ENCODE peak calls at places on chromosomes 16 and 17, in ten cellular contexts. S, N, D, Z, Y, X, M, H, V and C are unnamed samples.

GRCh38 chr17:49741009-49741691 is 22.8 kb downstream of the FAM117A start:
- DNase-seq in D (no peak), H (peak), N (no peak), X (no peak), S (no peak), V (no peak), Z (no peak), M (no peak), Y (no peak), C (no peak)

GRCh38 chr17:81735181-81736102 is 23.4 kb downstream of the SLC25A10 start:
- DNase-seq in N (no peak), Z (no peak), V (no peak), X (peak), M (no peak), Y (peak), H (peak), D (no peak), S (no peak), C (no peak)

GRCh38 chr17:30243568-30243967 is 8.1 kb upstream of the SLC6A4 start:
- DNase-seq in S (no peak), Z (no peak), N (no peak), X (no peak), H (no peak), D (peak), M (no peak), V (no peak), Y (no peak), C (no peak)

GRCh38 chr17:42992872-42993271 is 5.3 kb upstream of the RPL27 start:
- DNase-seq in Z (no peak), H (no peak), V (no peak), D (no peak), N (no peak), X (no peak), S (no peak), M (no peak), Y (no peak), C (no peak)

GRCh38 chr17:62704381-62704971 is 77.0 kb downstream of the MRC2 start:
- DNase-seq in V (no peak), Y (peak), S (peak), X (no peak), Z (no peak), M (no peak), H (peak), D (no peak), N (no peak), C (peak)

GRCh38 chr16:5412721-5413120 is 315.1 kb upstream of the EEF2KMT start:
- DNase-seq in H (no peak), Z (no peak), N (no peak), S (no peak), M (no peak), D (no peak), V (no peak), X (no peak), Y (peak), C (no peak)

GRCh38 chr17:27502526-27503324 is 46.5 kb downstream of the KSR1 start:
- DNase-seq in H (peak), S (no peak), N (no peak), Z (no peak), X (no peak), D (no peak), Y (no peak), M (no peak), V (peak), C (no peak)

GRCh38 chr17:40827746-40828453 is 5.5 kb upstream of the KRT10 start:
- DNase-seq in M (no peak), V (no peak), X (peak), D (no peak), S (no peak), N (peak), Y (no peak), H (no peak), Z (no peak), C (no peak)

GRCh38 chr16:49620158-49620867 is 235.6 kb downstream of the ZNF423 start:
- DNase-seq in Y (peak), Z (no peak), V (no peak), D (peak), S (peak), N (peak), M (peak), X (peak), H (peak), C (no peak)

GRCh38 chr16:46830417-46830901 is 521 bp downstream of the C16orf87 start:
- DNase-seq in H (peak), X (no peak), Z (peak), D (no peak), M (peak), S (peak), Y (no peak), V (no peak), N (no peak), C (no peak)

DNA sequence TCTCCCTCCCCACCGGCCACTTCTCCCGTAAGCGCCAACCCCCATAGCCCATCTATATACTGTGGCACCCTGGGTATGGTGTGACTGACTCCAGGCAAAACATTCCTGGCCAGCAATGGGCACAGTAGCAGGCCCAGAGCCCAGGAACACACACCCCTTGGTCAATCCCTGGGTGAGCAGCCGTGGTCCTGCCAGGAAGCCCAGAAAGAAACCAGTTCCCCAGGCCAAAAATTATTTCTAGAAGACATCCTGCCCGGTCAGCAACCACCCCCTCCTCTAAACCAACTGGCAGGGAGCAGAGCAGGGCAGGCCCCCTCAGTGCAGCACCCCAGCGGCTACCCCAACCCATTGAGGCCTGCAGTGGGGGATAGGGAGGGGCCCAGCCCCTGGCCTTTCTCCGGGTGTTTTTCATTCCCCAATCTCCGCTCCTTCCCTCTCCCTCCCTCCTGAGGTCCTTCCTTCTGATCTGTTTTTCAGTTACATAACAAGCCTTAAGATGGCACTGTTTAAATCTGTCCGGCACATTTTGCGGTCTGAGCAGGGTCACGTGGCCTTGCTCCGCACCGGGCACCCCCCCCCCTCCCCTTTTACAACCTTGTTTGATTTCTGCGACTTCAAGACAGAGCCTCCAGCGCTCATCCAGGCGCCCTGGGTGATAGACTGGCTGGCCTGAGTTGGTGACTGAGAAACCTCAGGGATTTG is 2.0 kb downstream of the NPTX1 start:
- DNase-seq in Y (peak), V (no peak), N (peak), M (no peak), H (peak), S (no peak), D (no peak), Z (peak), X (no peak), C (no peak)
- TF ChIP-seq CTCF in Y (no peak), V (peak), N (peak), M (no peak), H (no peak), S (no peak), D (no peak), Z (peak), X (no peak), C (peak)

GRCh38 chr17:29007456-29008455 is 1.9 kb upstream of the SEZ6 start:
- DNase-seq in V (no peak), H (peak), N (peak), Z (no peak), X (no peak), S (no peak), D (no peak), Y (no peak), M (no peak), C (no peak)
- TF ChIP-seq CTCF in V (no peak), H (no peak), N (no peak), Z (no peak), X (no peak), S (no peak), D (no peak), Y (no peak), M (no peak), C (no peak)

DNA sequence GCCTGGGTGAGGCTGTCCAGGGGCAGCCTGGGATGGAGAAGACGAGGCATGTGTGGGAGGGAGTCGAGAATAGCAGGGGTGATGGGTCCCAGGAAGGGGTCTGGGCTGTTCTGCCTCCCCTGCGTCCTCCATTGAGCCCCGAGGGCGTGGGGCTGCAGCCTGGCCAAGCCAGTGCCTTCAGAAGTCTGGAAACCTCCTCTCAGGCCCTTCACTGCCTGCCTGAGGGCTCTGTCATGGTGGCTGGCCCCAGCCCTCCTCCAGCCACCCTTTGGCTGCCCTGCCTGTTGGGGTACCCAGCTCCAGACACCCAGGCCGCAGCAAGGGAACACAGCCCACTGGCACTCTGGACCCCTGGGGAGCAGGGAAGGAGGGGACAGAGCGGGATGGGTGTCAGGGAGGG is 27.6 kb downstream of the ENGASE start:
- DNase-seq in M (no peak), N (no peak), H (no peak), Z (no peak), X (no peak), Y (no peak), V (no peak), D (no peak), S (no peak), C (no peak)
- TF ChIP-seq CTCF in M (no peak), N (no peak), H (no peak), Z (no peak), X (no peak), Y (no peak), V (no peak), D (no peak), S (no peak), C (no peak)

GRCh38 chr17:77332981-77333685 is 192.4 kb downstream of the SEC14L1 start:
- DNase-seq in M (no peak), D (peak), H (peak), Y (no peak), X (no peak), S (no peak), V (peak), Z (no peak), N (no peak), C (no peak)
- TF ChIP-seq CTCF in M (no peak), D (no peak), H (no peak), Y (no peak), X (no peak), S (no peak), V (no peak), Z (no peak), N (no peak), C (no peak)

GRCh38 chr17:72561266-72561665 is 440.4 kb downstream of the SOX9 start:
- DNase-seq in Z (no peak), N (no peak), M (no peak), D (no peak), S (no peak), Y (no peak), V (no peak), H (no peak), X (no peak), C (no peak)
- TF ChIP-seq CTCF in Z (no peak), N (no peak), M (no peak), D (no peak), S (no peak), Y (no peak), V (no peak), H (no peak), X (no peak), C (peak)

GRCh38 chr16:30842971-30843370 is 50.9 kb downstream of the BCL7C start:
- DNase-seq in S (no peak), Y (no peak), M (no peak), X (no peak), N (no peak), D (no peak), V (no peak), H (no peak), Z (no peak), C (no peak)

GRCh38 chr16:30841332-30841731 is 52.5 kb downstream of the BCL7C start:
- DNase-seq in X (no peak), M (no peak), H (no peak), V (no peak), N (no peak), S (no peak), Y (peak), Z (no peak), D (no peak), C (no peak)

GRCh38 chr16:30837904-30838303 is 50.9 kb upstream of the ZNF629 start:
- DNase-seq in S (no peak), N (no peak), H (no peak), X (no peak), Y (no peak), Z (no peak), D (no peak), M (no peak), V (no peak), C (no peak)

GRCh38 chr16:30839523-30840227 is 52.7 kb upstream of the ZNF629 start:
- DNase-seq in Z (no peak), Y (peak), S (no peak), X (no peak), D (no peak), V (no peak), N (no peak), M (no peak), H (no peak), C (no peak)

DNA sequence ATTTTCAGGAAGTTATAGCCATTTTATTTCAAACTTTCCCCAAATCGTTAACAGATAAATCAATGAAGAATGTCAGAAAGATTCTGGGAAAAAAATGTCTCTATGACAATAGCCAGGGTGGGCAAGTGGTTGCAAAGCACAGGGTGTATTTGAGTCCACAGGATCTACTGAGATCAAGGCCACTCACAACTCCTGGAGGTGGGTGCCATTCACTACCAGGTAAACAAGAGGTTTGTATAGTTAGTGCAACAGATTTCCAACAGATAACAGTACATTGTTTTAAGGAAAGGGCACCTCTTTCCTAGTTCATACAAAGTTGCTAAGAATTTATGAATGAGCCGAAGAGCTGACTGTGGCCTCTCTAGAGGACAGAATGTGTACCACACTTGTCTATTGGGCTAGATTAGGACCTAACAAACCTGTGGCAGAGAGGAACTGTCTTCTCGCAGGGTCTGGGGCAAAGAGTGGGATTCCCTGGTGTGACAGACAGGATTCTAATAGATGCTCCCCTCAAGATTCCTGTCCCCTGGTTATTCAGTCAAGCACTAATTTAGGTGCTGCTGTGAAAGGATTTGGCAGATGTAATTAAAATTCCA is 52.0 kb upstream of the ZNF629 start:
- DNase-seq in X (no peak), M (no peak), D (no peak), N (no peak), S (no peak), V (no peak), Y (peak), Z (no peak), H (no peak), C (no peak)
- TF ChIP-seq CTCF in X (no peak), M (no peak), D (no peak), N (peak), S (no peak), V (no peak), Y (peak), Z (no peak), H (no peak), C (peak)

GRCh38 chr17:16491131-16491702 is 776 bp downstream of the LRRC75A start:
- DNase-seq in S (peak), V (no peak), D (no peak), H (peak), X (no peak), Z (peak), Y (peak), M (no peak), N (no peak), C (no peak)
- TF ChIP-seq CTCF in S (no peak), V (no peak), D (no peak), H (no peak), X (no peak), Z (no peak), Y (no peak), M (no peak), N (no peak), C (no peak)

GRCh38 chr17:75093543-75094158 is 5.9 kb downstream of the SLC16A5 start:
- DNase-seq in H (no peak), S (no peak), V (no peak), N (no peak), Z (no peak), M (no peak), Y (no peak), X (no peak), D (no peak), C (no peak)
- TF ChIP-seq CTCF in H (no peak), S (no peak), V (no peak), N (no peak), Z (no peak), M (no peak), Y (no peak), X (no peak), D (no peak), C (no peak)

GRCh38 chr16:56532714-56533113 is 12.9 kb upstream of the BBS2 start:
- DNase-seq in X (no peak), S (no peak), D (no peak), Y (peak), V (no peak), Z (no peak), H (no peak), M (no peak), N (peak), C (no peak)
- TF ChIP-seq CTCF in X (no peak), S (no peak), D (no peak), Y (peak), V (no peak), Z (no peak), H (no peak), M (no peak), N (peak), C (no peak)

DNA sequence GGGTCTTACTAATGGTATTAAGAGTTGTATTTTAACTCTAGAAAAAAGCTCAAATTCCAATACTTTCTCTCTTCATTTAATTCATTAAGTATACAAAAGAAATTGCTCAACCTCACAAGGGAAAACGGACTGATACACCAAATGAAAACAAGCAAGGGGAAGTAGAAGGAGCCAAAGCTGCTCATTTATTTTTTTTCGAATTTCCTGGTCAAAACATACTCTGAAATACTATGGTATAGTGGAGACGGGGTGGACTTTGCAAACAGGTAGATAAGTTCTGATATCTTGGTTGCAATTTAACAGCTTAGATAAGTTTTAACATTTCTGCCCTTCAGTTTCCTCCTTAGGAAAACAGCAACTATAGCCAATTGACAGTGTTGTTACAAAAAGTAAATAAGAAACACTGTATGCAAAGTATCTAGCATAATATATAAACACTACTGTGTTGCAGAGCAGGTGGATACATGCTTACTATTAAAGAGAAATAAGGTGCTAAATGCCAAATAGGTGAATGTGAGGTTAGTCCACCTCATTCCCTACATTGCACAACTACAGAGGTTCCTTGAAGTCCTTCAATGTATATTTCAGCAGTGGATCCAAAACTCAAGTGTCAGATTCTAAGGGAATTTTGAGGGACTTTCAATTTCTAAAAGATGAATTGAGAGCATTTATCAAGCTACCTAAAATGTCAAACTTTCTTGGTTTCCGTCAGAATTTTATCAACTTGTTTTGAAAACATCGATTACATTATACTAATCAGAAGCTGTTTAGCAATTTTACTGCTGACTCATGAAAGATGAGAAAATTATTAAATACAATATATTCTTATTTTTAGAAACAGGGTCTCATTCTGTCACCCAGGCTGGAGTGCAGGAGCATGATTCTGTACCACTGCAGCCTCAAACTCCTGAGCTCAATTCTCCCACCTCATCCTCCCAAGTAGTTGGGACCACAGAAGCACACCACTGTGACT is 11.0 kb downstream of the CCDC47 start:
- DNase-seq in Z (no peak), M (no peak), H (no peak), X (no peak), N (no peak), V (no peak), S (no peak), Y (no peak), D (no peak), C (no peak)
- TF ChIP-seq CTCF in Z (no peak), M (no peak), H (no peak), X (no peak), N (no peak), V (no peak), S (no peak), Y (no peak), D (no peak), C (no peak)